ENCODE peak calls at places on chromosomes 3 and 15, in four cellular contexts. F is cardiac muscle cell, R is lower lobe of right lung, A is colonic mucosa. M is an unnamed sample.

GRCh38 chr3:103440539-103441113 is 1005.8 kb downstream of the ZPLD1 start:
- DNase-seq in F (peak), R (no peak), A (no peak), M (no peak)

GRCh38 chr3:42148982-42149432 is 57.9 kb downstream of the TRAK1 start:
- DNase-seq in F (peak), R (peak), A (peak), M (no peak)

GRCh38 chr3:177596822-177597271 is 399.6 kb upstream of the TBL1XR1 start:
- DNase-seq in F (no peak), R (no peak), A (no peak), M (no peak)

GRCh38 chr15:41917767-41918430 is 24.0 kb upstream of the SPTBN5 start:
- DNase-seq in F (no peak), R (no peak), A (no peak), M (peak)

GRCh38 chr3:122932251-122932967 is 95.2 kb downstream of the SEMA5B start:
- DNase-seq in F (no peak), R (no peak), A (no peak), M (no peak)

GRCh38 chr3:63349583-63350177 is 71.6 kb downstream of the SYNPR start:
- DNase-seq in F (peak), R (peak), A (peak), M (no peak)

GRCh38 chr3:71517206-71517855 is 66.2 kb downstream of the FOXP1 start:
- DNase-seq in F (no peak), R (no peak), A (no peak), M (no peak)

GRCh38 chr15:42194502-42194901 is 13.6 kb downstream of the VPS39 start:
- DNase-seq in F (no peak), R (peak), A (no peak), M (no peak)

GRCh38 chr3:195609229-195609628 is 25.5 kb upstream of the APOD start:
- DNase-seq in F (no peak), R (no peak), A (peak), M (no peak)

GRCh38 chr3:182746959-182747358 is 46.3 kb upstream of the ATP11B start:
- DNase-seq in F (no peak), R (no peak), A (no peak), M (no peak)

GRCh38 chr3:159091936-159092335 is 290.1 kb downstream of the MFSD1 start:
- DNase-seq in F (no peak), R (no peak), A (no peak), M (no peak)

GRCh38 chr3:5001135-5001534 is 21.9 kb downstream of the BHLHE40 start:
- DNase-seq in F (no peak), R (no peak), A (no peak), M (no peak)

GRCh38 chr3:116291141-116291540 is 154.1 kb downstream of the LSAMP start:
- DNase-seq in F (no peak), R (no peak), A (no peak), M (no peak)

GRCh38 chr3:144756704-144757440 is 785.2 kb downstream of the DIPK2A start:
- DNase-seq in F (no peak), R (no peak), A (no peak), M (peak)

GRCh38 chr3:175535351-175535750 is 676.2 kb downstream of the NAALADL2 start:
- DNase-seq in F (no peak), R (no peak), A (no peak), M (no peak)

GRCh38 chr15:63056843-63057242 is 14.3 kb downstream of the TPM1 start:
- DNase-seq in F (no peak), R (no peak), A (no peak), M (no peak)

GRCh38 chr3:164452707-164453106 is 625.6 kb downstream of the SI start:
- DNase-seq in F (no peak), R (no peak), A (no peak), M (no peak)

GRCh38 chr3:132342183-132342582 is 25.0 kb downstream of the ACP3 start:
- DNase-seq in F (peak), R (no peak), A (no peak), M (no peak)

GRCh38 chr3:170584585-170585007 is 1.3 kb downstream of the SLC7A14 start:
- DNase-seq in F (peak), R (peak), A (peak), M (peak)

GRCh38 chr3:120745466-120745865 is 2.9 kb downstream of the GTF2E1 start:
- DNase-seq in F (no peak), R (no peak), A (no peak), M (no peak)

GRCh38 chr15:49314729-49315128 is 108.3 kb upstream of the FGF7 start:
- DNase-seq in F (no peak), R (no peak), A (no peak), M (no peak)

GRCh38 chr3:71026634-71027578 is 556.6 kb downstream of the FOXP1 start:
- DNase-seq in F (no peak), R (no peak), A (no peak), M (no peak)

GRCh38 chr3:57805674-57806073 is 49.6 kb downstream of the SLMAP start:
- DNase-seq in F (no peak), R (no peak), A (no peak), M (no peak)

GRCh38 chr3:107184375-107184774 is 192.9 kb upstream of the CCDC54 start:
- DNase-seq in F (no peak), R (no peak), A (no peak), M (no peak)

GRCh38 chr15:64566629-64567427 is 106.5 kb downstream of the ZNF609 start:
- DNase-seq in F (peak), R (no peak), A (no peak), M (no peak)

DNA sequence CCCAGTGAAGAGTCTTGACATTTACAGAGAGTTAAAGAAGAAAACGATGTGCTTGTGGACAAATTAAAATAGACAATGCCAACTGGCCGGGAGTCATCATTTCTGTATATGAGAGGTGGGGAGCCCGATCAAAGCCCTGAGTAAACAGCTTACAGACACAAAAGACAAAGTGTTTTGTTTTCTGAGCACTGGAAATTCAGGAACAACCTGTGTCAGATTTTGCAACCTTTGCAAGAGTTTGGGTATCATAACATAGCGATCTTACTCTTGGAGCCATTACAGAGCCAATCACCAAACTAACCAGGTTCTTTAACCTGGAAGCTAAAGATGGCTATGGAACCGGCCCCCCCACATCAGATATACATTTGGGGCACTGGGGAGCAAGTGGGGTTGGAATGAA is 101.9 kb upstream of the LRIG1 start:
- DNase-seq in F (no peak), R (no peak), A (no peak), M (no peak)
- TF ChIP-seq CTCF in F (no peak), R (no peak), A (no peak), M (no peak)

GRCh38 chr3:186517218-186517617 is 27.0 kb downstream of the CRYGS start:
- DNase-seq in F (no peak), R (no peak), A (no peak), M (no peak)

GRCh38 chr3:186520957-186521842 is 23.0 kb downstream of the CRYGS start:
- DNase-seq in F (peak), R (no peak), A (no peak), M (no peak)

GRCh38 chr3:186520436-186520835 is 23.7 kb downstream of the CRYGS start:
- DNase-seq in F (no peak), R (no peak), A (no peak), M (no peak)

GRCh38 chr3:186516645-186517044 is 27.5 kb downstream of the CRYGS start:
- DNase-seq in F (no peak), R (no peak), A (no peak), M (no peak)

GRCh38 chr3:186519021-186519658 is 25.0 kb downstream of the CRYGS start:
- DNase-seq in F (no peak), R (no peak), A (no peak), M (no peak)
- H3K27ac ChIP-seq in F (no peak), R (no peak), A (no peak), M (no peak)

GRCh38 chr3:16658933-16659793 is 53.9 kb upstream of the DAZL start:
- DNase-seq in F (no peak), R (no peak), A (no peak), M (no peak)

GRCh38 chr3:16663852-16664712 is 58.9 kb upstream of the DAZL start:
- DNase-seq in F (no peak), R (no peak), A (no peak), M (no peak)

GRCh38 chr3:16653712-16654111 is 48.5 kb upstream of the DAZL start:
- DNase-seq in F (no peak), R (no peak), A (no peak), M (no peak)

GRCh38 chr3:16658004-16658932 is 53.0 kb upstream of the DAZL start:
- DNase-seq in F (peak), R (no peak), A (no peak), M (no peak)
- TF ChIP-seq CTCF in F (peak), R (no peak), A (no peak), M (no peak)

GRCh38 chr15:59723686-59724336 is 34.7 kb upstream of the BNIP2 start:
- DNase-seq in F (no peak), R (no peak), A (no peak), M (no peak)
- H3K27ac ChIP-seq in F (no peak), R (no peak), A (no peak), M (no peak)

GRCh38 chr3:180855364-180855763 is 57.1 kb upstream of the FXR1 start:
- DNase-seq in F (peak), R (no peak), A (no peak), M (no peak)
- TF ChIP-seq CTCF in F (no peak), R (no peak), A (no peak), M (no peak)

GRCh38 chr3:172128852-172129251 is 89.5 kb downstream of the FNDC3B start:
- DNase-seq in F (no peak), R (no peak), A (no peak), M (no peak)

GRCh38 chr3:172126741-172127140 is 87.4 kb downstream of the FNDC3B start:
- DNase-seq in F (no peak), R (no peak), A (no peak), M (no peak)

GRCh38 chr3:172127929-172128580 is 88.7 kb downstream of the FNDC3B start:
- DNase-seq in F (no peak), R (no peak), A (no peak), M (no peak)

GRCh38 chr3:172125963-172126403 is 86.6 kb downstream of the FNDC3B start:
- DNase-seq in F (no peak), R (peak), A (peak), M (peak)

DNA sequence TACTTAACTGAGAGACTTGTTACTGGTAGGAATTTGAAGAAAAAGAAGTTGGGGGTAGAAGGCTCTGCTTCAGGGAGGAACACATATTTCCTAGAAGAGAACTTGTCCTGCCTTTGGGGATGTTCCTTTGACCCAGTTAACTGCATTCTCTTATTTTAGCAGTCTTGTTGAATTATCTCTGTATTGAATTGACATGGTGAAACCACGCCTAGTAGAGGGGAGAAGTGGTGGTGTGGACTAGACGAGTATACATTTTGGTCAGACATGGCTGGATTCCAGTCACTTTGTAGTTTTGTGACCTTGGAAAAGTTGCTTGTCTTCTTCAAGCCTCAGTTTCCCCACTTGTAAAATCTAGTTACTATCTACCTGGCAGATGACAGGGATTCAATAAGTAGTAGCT is 87.8 kb downstream of the FNDC3B start:
- DNase-seq in F (no peak), R (no peak), A (no peak), M (no peak)
- H3K27ac ChIP-seq in F (peak), R (peak), A (no peak), M (peak)

GRCh38 chr3:83894223-83894622 is 1064.6 kb upstream of the CADM2 start:
- DNase-seq in F (no peak), R (no peak), A (no peak), M (no peak)
- TF ChIP-seq CTCF in F (no peak), R (no peak), A (no peak), M (no peak)

DNA sequence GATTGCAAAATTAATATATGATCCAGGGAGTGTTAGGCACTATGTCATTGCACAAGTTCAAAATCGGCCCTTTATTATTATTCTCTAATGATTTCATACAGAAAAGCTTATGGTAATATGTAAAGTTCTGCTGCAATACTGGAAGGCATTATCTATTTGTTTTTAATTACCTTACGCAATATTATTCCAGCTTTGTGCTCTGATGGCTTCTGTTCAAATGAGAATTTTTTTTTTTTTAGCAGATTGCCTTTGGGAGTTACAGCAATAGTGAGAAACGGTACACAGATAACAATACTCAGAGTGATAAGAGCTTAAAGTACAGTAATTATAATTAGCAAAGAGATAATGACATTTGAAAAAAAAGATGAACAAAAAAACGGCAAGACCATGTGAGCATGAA is 602.2 kb upstream of the ALCAM start:
- DNase-seq in F (no peak), R (no peak), A (no peak), M (no peak)
- H3K27ac ChIP-seq in F (no peak), R (no peak), A (no peak), M (no peak)